ENCODE peak calls at places on chromosomes 5 and 9, in six cellular contexts. One of them, this sample, is unnamed.
A peak's percentile ranks its signal among the peaks of the same experiment; 100 is the strongest.

GRCh38 chr5:31531543-31531887 is 378 bp downstream of the DROSHA start:
- DNase-seq in spleen: peak; percentile 86
- DNase-seq in testis: peak; percentile 37
- DNase-seq in transverse colon: peak; percentile 26
- DNase-seq in nephron progenitor cell: peak; percentile 36
- DNase-seq in stomach: peak; percentile 30
- DNase-seq in this sample: no peak

GRCh38 chr9:121859646-121860045 is 208.2 kb downstream of the DAB2IP start:
- DNase-seq in stomach: no peak
- DNase-seq in testis: no peak
- DNase-seq in transverse colon: no peak
- DNase-seq in spleen: no peak
- DNase-seq in nephron progenitor cell: no peak
- DNase-seq in this sample: no peak

GRCh38 chr9:78671785-78672184 is 374.9 kb downstream of the PSAT1 start:
- DNase-seq in stomach: no peak
- DNase-seq in transverse colon: no peak
- DNase-seq in spleen: no peak
- DNase-seq in nephron progenitor cell: no peak
- DNase-seq in testis: no peak
- DNase-seq in this sample: no peak

GRCh38 chr9:6171667-6172066 is 43.9 kb upstream of the IL33 start:
- DNase-seq in testis: no peak
- DNase-seq in spleen: no peak
- DNase-seq in nephron progenitor cell: no peak
- DNase-seq in stomach: no peak
- DNase-seq in transverse colon: no peak
- DNase-seq in this sample: no peak

GRCh38 chr9:127938298-127938690 is 640 bp upstream of the DPM2 start:
- DNase-seq in transverse colon: no peak
- DNase-seq in spleen: peak; percentile 84
- DNase-seq in nephron progenitor cell: no peak
- DNase-seq in stomach: no peak
- DNase-seq in testis: no peak
- DNase-seq in this sample: no peak

GRCh38 chr9:132878695-132879064 is at the start of gene SPACA9:
- DNase-seq in transverse colon: peak; percentile 72
- DNase-seq in testis: peak; percentile 76
- DNase-seq in spleen: peak; percentile 80
- DNase-seq in stomach: peak; percentile 62
- DNase-seq in nephron progenitor cell: peak; percentile 68
- DNase-seq in this sample: no peak

GRCh38 chr9:134396258-134396742 is 70.0 kb downstream of the RXRA start:
- DNase-seq in nephron progenitor cell: no peak
- DNase-seq in transverse colon: peak; percentile 51
- DNase-seq in stomach: no peak
- DNase-seq in testis: no peak
- DNase-seq in spleen: peak; percentile 95
- DNase-seq in this sample: no peak

GRCh38 chr5:142320427-142320732 is 4.4 kb downstream of the SPRY4 start:
- DNase-seq in spleen: no peak
- DNase-seq in transverse colon: no peak
- DNase-seq in nephron progenitor cell: no peak
- DNase-seq in stomach: no peak
- DNase-seq in testis: no peak
- DNase-seq in this sample: no peak

GRCh38 chr5:160685695-160686094 is 166.3 kb downstream of the ATP10B start:
- DNase-seq in spleen: no peak
- DNase-seq in transverse colon: no peak
- DNase-seq in stomach: no peak
- DNase-seq in testis: no peak
- DNase-seq in nephron progenitor cell: no peak
- DNase-seq in this sample: no peak

GRCh38 chr9:36207546-36208012 is 16.9 kb downstream of the CLTA start:
- DNase-seq in stomach: no peak
- DNase-seq in nephron progenitor cell: no peak
- DNase-seq in testis: no peak
- DNase-seq in spleen: no peak
- DNase-seq in transverse colon: no peak
- DNase-seq in this sample: no peak

GRCh38 chr5:92505145-92505544 is 1075.9 kb downstream of the NR2F1-AS1 start:
- DNase-seq in spleen: no peak
- DNase-seq in nephron progenitor cell: no peak
- DNase-seq in transverse colon: no peak
- DNase-seq in testis: no peak
- DNase-seq in stomach: no peak
- DNase-seq in this sample: no peak

GRCh38 chr5:65483474-65484346 is 2.0 kb upstream of the ADAMTS6 start:
- DNase-seq in stomach: no peak
- DNase-seq in nephron progenitor cell: no peak
- DNase-seq in transverse colon: no peak
- DNase-seq in spleen: no peak
- DNase-seq in testis: no peak
- DNase-seq in this sample: no peak

GRCh38 chr5:33857037-33857436 is 34.8 kb downstream of the ADAMTS12 start:
- DNase-seq in transverse colon: no peak
- DNase-seq in stomach: no peak
- DNase-seq in nephron progenitor cell: no peak
- DNase-seq in testis: no peak
- DNase-seq in spleen: no peak
- DNase-seq in this sample: no peak

GRCh38 chr5:100634937-100635336 is 99.8 kb downstream of the FAM174A start:
- DNase-seq in spleen: no peak
- DNase-seq in nephron progenitor cell: no peak
- DNase-seq in testis: no peak
- DNase-seq in stomach: no peak
- DNase-seq in transverse colon: no peak
- DNase-seq in this sample: no peak

GRCh38 chr5:44385236-44385940 is 3.8 kb downstream of the FGF10 start:
- DNase-seq in testis: no peak
- DNase-seq in stomach: no peak
- DNase-seq in transverse colon: no peak
- DNase-seq in spleen: no peak
- DNase-seq in nephron progenitor cell: no peak
- DNase-seq in this sample: no peak

GRCh38 chr5:132965120-132965519 is 1.7 kb upstream of the AFF4 start:
- DNase-seq in nephron progenitor cell: no peak
- DNase-seq in transverse colon: no peak
- DNase-seq in stomach: no peak
- DNase-seq in testis: no peak
- DNase-seq in spleen: no peak
- DNase-seq in this sample: no peak

GRCh38 chr5:78755822-78756429 is 107.4 kb upstream of the LHFPL2 start:
- DNase-seq in nephron progenitor cell: peak; percentile 13
- DNase-seq in testis: no peak
- DNase-seq in transverse colon: no peak
- DNase-seq in spleen: no peak
- DNase-seq in stomach: no peak
- DNase-seq in this sample: no peak

GRCh38 chr5:155936520-155937406 is 390.2 kb upstream of the SGCD start:
- DNase-seq in spleen: no peak
- DNase-seq in nephron progenitor cell: no peak
- DNase-seq in testis: peak; percentile 50
- DNase-seq in stomach: no peak
- DNase-seq in transverse colon: no peak
- DNase-seq in this sample: no peak

GRCh38 chr5:36305571-36306326 is 4.0 kb upstream of the RANBP3L start:
- DNase-seq in stomach: peak; percentile 57
- DNase-seq in testis: peak; percentile 67
- DNase-seq in spleen: no peak
- DNase-seq in transverse colon: peak; percentile 39
- DNase-seq in nephron progenitor cell: peak; percentile 21
- DNase-seq in this sample: no peak

GRCh38 chr5:7756453-7756852 is 94.5 kb downstream of the CFAP90 start:
- DNase-seq in spleen: no peak
- DNase-seq in nephron progenitor cell: no peak
- DNase-seq in transverse colon: no peak
- DNase-seq in testis: no peak
- DNase-seq in stomach: no peak
- DNase-seq in this sample: no peak

GRCh38 chr5:14204785-14205321 is 61.7 kb downstream of the TRIO start:
- DNase-seq in spleen: peak; percentile 82
- DNase-seq in transverse colon: peak; percentile 81
- DNase-seq in nephron progenitor cell: no peak
- DNase-seq in testis: peak; percentile 72
- DNase-seq in stomach: peak; percentile 44
- DNase-seq in this sample: no peak

GRCh38 chr5:8270246-8270645 is 401.3 kb downstream of the MTRR start:
- DNase-seq in stomach: no peak
- DNase-seq in spleen: no peak
- DNase-seq in nephron progenitor cell: no peak
- DNase-seq in transverse colon: no peak
- DNase-seq in testis: no peak
- DNase-seq in this sample: no peak

GRCh38 chr5:167290478-167290877 is 1001.0 kb upstream of the WWC1 start:
- DNase-seq in stomach: no peak
- DNase-seq in spleen: no peak
- DNase-seq in testis: no peak
- DNase-seq in nephron progenitor cell: no peak
- DNase-seq in transverse colon: no peak
- DNase-seq in this sample: no peak

GRCh38 chr5:180910735-180911134 is 11.8 kb downstream of the BTNL8 start:
- DNase-seq in transverse colon: no peak
- DNase-seq in nephron progenitor cell: no peak
- DNase-seq in testis: peak; percentile 67
- DNase-seq in spleen: no peak
- DNase-seq in stomach: no peak
- DNase-seq in this sample: no peak

GRCh38 chr9:16712800-16713199 is 157.7 kb downstream of the BNC2 start:
- DNase-seq in transverse colon: no peak
- DNase-seq in nephron progenitor cell: no peak
- DNase-seq in testis: no peak
- DNase-seq in stomach: no peak
- DNase-seq in spleen: no peak
- DNase-seq in this sample: no peak

GRCh38 chr5:142888469-142889085 is 118.4 kb downstream of the ARHGAP26 start:
- DNase-seq in transverse colon: no peak
- DNase-seq in spleen: no peak
- DNase-seq in nephron progenitor cell: peak; percentile 44
- DNase-seq in stomach: no peak
- DNase-seq in testis: no peak
- DNase-seq in this sample: no peak

GRCh38 chr5:2856206-2856605 is 104.7 kb upstream of the IRX2 start:
- DNase-seq in nephron progenitor cell: no peak
- DNase-seq in stomach: no peak
- DNase-seq in transverse colon: no peak
- DNase-seq in testis: no peak
- DNase-seq in spleen: no peak
- DNase-seq in this sample: no peak

DNA sequence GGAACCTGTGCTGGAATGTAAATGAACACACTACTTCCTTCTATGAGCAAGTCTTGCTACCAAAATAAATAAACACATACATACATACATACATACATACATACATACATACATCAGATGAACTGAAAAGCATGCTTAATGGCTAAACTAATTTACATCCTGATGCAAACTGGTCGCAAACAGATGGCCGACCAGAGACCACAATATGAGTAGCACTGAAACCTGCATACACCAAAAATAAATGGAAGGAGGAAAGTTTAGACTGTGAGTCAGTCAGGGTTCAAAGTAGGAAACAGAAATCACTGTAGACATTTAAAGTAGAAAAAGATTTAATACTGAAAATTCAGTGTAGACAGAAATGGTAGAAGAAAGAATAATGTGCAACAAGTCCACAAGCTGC is 317.6 kb downstream of the CAAP1 start:
- DNase-seq in testis: no peak
- DNase-seq in nephron progenitor cell: no peak
- DNase-seq in spleen: no peak
- DNase-seq in transverse colon: no peak
- DNase-seq in stomach: no peak
- DNase-seq in this sample: no peak
- TF ChIP-seq CTCF in testis: no peak
- TF ChIP-seq CTCF in nephron progenitor cell: no peak
- TF ChIP-seq CTCF in spleen: no peak
- TF ChIP-seq CTCF in transverse colon: no peak
- TF ChIP-seq CTCF in stomach: no peak
- TF ChIP-seq CTCF in this sample: no peak

GRCh38 chr5:139385061-139385889 is 2.2 kb upstream of the SLC23A1 start:
- DNase-seq in testis: no peak
- DNase-seq in nephron progenitor cell: no peak
- DNase-seq in stomach: peak; percentile 52
- DNase-seq in spleen: peak; percentile 36
- DNase-seq in transverse colon: peak; percentile 51
- DNase-seq in this sample: no peak
- TF ChIP-seq CTCF in testis: peak; percentile 3
- TF ChIP-seq CTCF in nephron progenitor cell: no peak
- TF ChIP-seq CTCF in stomach: peak; percentile 22
- TF ChIP-seq CTCF in spleen: no peak
- TF ChIP-seq CTCF in transverse colon: peak; percentile 10
- TF ChIP-seq CTCF in this sample: no peak

GRCh38 chr5:149600932-149601331 is 19.6 kb downstream of the ARHGEF37 start:
- DNase-seq in spleen: no peak
- DNase-seq in transverse colon: no peak
- DNase-seq in nephron progenitor cell: no peak
- DNase-seq in stomach: no peak
- DNase-seq in testis: no peak
- DNase-seq in this sample: no peak

GRCh38 chr5:149599375-149599774 is 18.1 kb downstream of the ARHGEF37 start:
- DNase-seq in stomach: no peak
- DNase-seq in testis: no peak
- DNase-seq in transverse colon: no peak
- DNase-seq in nephron progenitor cell: no peak
- DNase-seq in spleen: no peak
- DNase-seq in this sample: no peak

GRCh38 chr5:149596712-149597111 is 15.4 kb downstream of the ARHGEF37 start:
- DNase-seq in stomach: no peak
- DNase-seq in testis: no peak
- DNase-seq in spleen: no peak
- DNase-seq in transverse colon: no peak
- DNase-seq in nephron progenitor cell: no peak
- DNase-seq in this sample: no peak

GRCh38 chr5:149597618-149598017 is 16.3 kb downstream of the ARHGEF37 start:
- DNase-seq in nephron progenitor cell: no peak
- DNase-seq in stomach: no peak
- DNase-seq in spleen: no peak
- DNase-seq in testis: no peak
- DNase-seq in transverse colon: no peak
- DNase-seq in this sample: no peak

DNA sequence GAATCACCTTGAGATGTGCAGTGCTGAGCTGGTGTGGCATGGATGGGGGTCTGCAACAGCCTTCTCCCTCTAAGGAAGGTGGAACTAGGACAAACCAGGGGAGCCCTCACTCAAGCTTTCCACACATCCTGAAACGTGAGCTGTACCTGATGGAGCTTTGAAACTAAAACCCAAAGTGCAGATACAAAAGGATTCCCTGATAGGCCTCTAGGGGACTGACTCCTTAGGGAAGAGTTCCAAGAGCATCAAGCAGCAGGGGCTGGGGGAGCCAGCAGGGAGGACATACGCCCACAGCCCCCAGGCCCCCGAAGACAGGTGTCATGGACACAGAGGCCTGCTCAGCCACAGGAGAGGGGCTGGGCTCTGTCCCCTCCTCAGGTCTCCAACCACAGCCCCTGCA is 17.7 kb downstream of the ARHGEF37 start:
- DNase-seq in nephron progenitor cell: no peak
- DNase-seq in testis: no peak
- DNase-seq in stomach: no peak
- DNase-seq in spleen: no peak
- DNase-seq in transverse colon: no peak
- DNase-seq in this sample: no peak
- TF ChIP-seq CTCF in nephron progenitor cell: no peak
- TF ChIP-seq CTCF in testis: no peak
- TF ChIP-seq CTCF in stomach: no peak
- TF ChIP-seq CTCF in spleen: no peak
- TF ChIP-seq CTCF in transverse colon: no peak
- TF ChIP-seq CTCF in this sample: no peak

GRCh38 chr5:150589791-150590601 is 50.5 kb upstream of the SYNPO start:
- DNase-seq in transverse colon: peak; percentile 60
- DNase-seq in nephron progenitor cell: peak; percentile 41
- DNase-seq in testis: peak; percentile 78
- DNase-seq in stomach: peak; percentile 57
- DNase-seq in spleen: peak; percentile 69
- DNase-seq in this sample: peak; percentile 17
- TF ChIP-seq CTCF in transverse colon: peak; percentile 52
- TF ChIP-seq CTCF in nephron progenitor cell: peak; percentile 28
- TF ChIP-seq CTCF in testis: peak; percentile 72
- TF ChIP-seq CTCF in stomach: peak; percentile 58
- TF ChIP-seq CTCF in spleen: peak; percentile 35
- TF ChIP-seq CTCF in this sample: peak; percentile 79